ENCODE peak calls at places on chromosomes 7 and 10, in six cellular contexts. A is thoracic aorta, B is lower lobe of right lung, H is HCT116, G is heart left ventricle, U is tibial nerve. Y is an unnamed sample.

GRCh38 chr7:2670720-2671391 is 17.1 kb upstream of the AMZ1 start:
- DNase-seq in U (peak; percentile 58), G (peak; percentile 75), A (no peak), B (peak; percentile 83), H (peak; percentile 51), Y (peak; percentile 70)

GRCh38 chr7:103949374-103949773 is 40.1 kb downstream of the RELN start:
- DNase-seq in H (no peak), B (no peak), U (no peak), G (no peak), A (no peak), Y (no peak)

GRCh38 chr7:108193593-108194498 is 63.7 kb upstream of the LAMB4 start:
- DNase-seq in G (no peak), H (no peak), A (no peak), B (no peak), U (no peak), Y (no peak)

GRCh38 chr7:111752022-111752582 is 189.8 kb upstream of the IMMP2L start:
- DNase-seq in B (peak; percentile 66), H (peak; percentile 21), A (no peak), U (no peak), G (peak; percentile 44), Y (peak; percentile 64)

GRCh38 chr7:144437370-144438191 is 34.1 kb upstream of the NOBOX start:
- DNase-seq in B (no peak), U (peak; percentile 79), A (no peak), G (no peak), H (peak; percentile 65), Y (peak; percentile 60)

GRCh38 chr10:99234067-99234738 is 1.4 kb downstream of the HPSE2 start:
- DNase-seq in H (no peak), G (peak; percentile 50), U (peak; percentile 33), B (peak; percentile 86), A (no peak), Y (no peak)

GRCh38 chr10:28137907-28138880 is 139.3 kb upstream of the ODAD2 start:
- DNase-seq in B (no peak), U (no peak), H (peak; percentile 81), G (no peak), A (no peak), Y (no peak)

GRCh38 chr7:50921114-50921513 is 138.4 kb upstream of the GRB10 start:
- DNase-seq in U (no peak), B (no peak), A (no peak), G (no peak), H (no peak), Y (no peak)

GRCh38 chr7:131859162-131859821 is 302.9 kb upstream of the PODXL start:
- DNase-seq in B (peak; percentile 62), A (peak; percentile 13), H (peak; percentile 43), U (peak; percentile 71), G (peak; percentile 37), Y (peak; percentile 72)

GRCh38 chr7:45347804-45348203 is 190.2 kb downstream of the RAMP3 start:
- DNase-seq in U (no peak), G (no peak), A (no peak), H (no peak), B (no peak), Y (peak; percentile 62)

DNA sequence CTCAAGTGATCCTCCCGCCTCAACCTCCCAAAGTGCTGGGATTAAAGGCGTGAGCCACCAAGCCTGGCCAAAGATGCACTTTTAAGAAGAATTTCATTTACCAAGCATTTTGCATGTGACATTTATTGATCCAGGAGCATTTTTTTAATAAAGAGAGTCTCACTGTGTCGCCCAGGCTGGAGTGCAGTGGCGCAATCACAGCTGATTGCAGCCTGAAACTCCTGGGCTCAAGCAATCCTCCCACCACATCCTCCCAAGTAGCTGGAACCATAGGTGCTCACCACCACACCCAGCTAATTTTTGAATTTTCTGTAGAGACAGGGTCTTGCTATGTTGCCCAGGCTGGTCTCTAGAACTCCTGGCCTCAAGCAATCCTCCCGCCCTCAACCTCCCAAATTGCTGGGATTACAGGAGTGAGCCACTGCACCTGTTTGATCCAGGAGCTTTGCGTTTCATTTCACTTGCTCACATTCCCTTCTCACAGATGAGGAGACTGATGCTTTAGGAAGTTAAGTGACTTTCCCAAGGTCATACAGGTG is 4.4 kb upstream of the TBL2 start:
- DNase-seq in G (no peak), B (peak; percentile 34), A (no peak), U (no peak), H (no peak), Y (no peak)
- H3K27me3 ChIP-seq in G (no peaks in the 10 kb centered on the region), B (no peaks in the 10 kb centered on the region), A (no peaks in the 10 kb centered on the region), U (no peaks in the 10 kb centered on the region), H (no peaks in the 10 kb centered on the region), Y (no peaks in the 10 kb centered on the region)

GRCh38 chr10:47062801-47063200 is 151.6 kb downstream of the PTPN20 start:
- DNase-seq in A (no peak), H (no peak), U (no peak), G (no peak), B (no peak), Y (no peak)
- TF ChIP-seq CTCF in A (no peak), H (peak; percentile 39), U (no peak), G (no peak), B (no peak), Y (peak; percentile 59)

GRCh38 chr10:104327745-104328635 is 10.3 kb downstream of the ITPRIP start:
- DNase-seq in U (no peak), A (no peak), G (peak; percentile 76), H (no peak), B (peak; percentile 57), Y (no peak)

GRCh38 chr10:104328636-104328915 is 9.7 kb downstream of the ITPRIP start:
- DNase-seq in G (no peak), H (no peak), B (no peak), U (no peak), A (no peak), Y (no peak)

GRCh38 chr10:104328916-104329710 is 9.2 kb downstream of the ITPRIP start:
- DNase-seq in U (no peak), G (peak; percentile 73), B (peak; percentile 63), H (peak; percentile 94), A (peak; percentile 69), Y (no peak)

GRCh38 chr10:104325436-104326430 is 12.5 kb downstream of the ITPRIP start:
- DNase-seq in A (no peak), B (peak; percentile 76), U (no peak), H (no peak), G (peak; percentile 71), Y (no peak)

DNA sequence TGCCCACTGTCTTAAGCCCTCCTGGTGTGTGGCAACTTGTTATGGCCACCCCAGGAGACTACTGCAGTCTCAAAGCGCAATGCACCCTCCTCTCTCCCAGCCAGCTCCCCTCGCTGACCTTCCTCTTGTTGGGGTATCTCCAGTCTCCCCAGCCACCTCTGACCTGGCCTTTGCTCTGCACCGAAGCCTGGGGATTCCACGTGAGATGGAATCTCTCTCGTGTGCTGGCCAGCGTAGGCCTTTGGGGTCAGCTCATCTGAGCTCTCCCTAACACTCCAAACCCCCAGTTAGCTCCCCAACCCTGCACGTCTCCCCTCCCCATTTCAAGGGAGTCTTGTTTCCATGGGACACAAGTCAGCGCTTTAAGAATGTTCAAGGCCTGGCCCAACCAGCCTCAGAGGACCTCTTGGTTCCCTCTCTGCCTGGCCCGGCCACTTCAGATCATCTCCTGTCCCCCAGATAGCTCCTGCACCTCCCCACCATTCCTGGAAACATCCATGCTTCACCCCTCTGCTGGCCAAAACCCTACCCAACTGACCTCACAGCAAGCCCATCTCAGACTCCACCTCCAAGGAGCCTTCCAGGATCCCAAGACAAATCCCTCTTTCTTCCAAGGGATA is 11.2 kb downstream of the ITPRIP start:
- DNase-seq in H (no peak), A (no peak), G (no peak), B (no peak), U (no peak), Y (no peak)
- H3K4me1 ChIP-seq in H (peaks cover 56% of the 10 kb centered on the region), A (peaks cover 96% of the 10 kb centered on the region), G (peaks cover 100% of the 10 kb centered on the region), B (peaks cover 100% of the 10 kb centered on the region), U (peaks cover 100% of the 10 kb centered on the region), Y (peaks cover 25% of the 10 kb centered on the region)

GRCh38 chr7:146636033-146636356 is 519.4 kb downstream of the CNTNAP2 start:
- DNase-seq in U (no peak), A (no peak), G (no peak), H (no peak), B (no peak), Y (no peak)

GRCh38 chr7:146639291-146639690 is 522.7 kb downstream of the CNTNAP2 start:
- DNase-seq in A (no peak), U (no peak), G (no peak), H (no peak), B (no peak), Y (no peak)

GRCh38 chr7:146635200-146636032 is 518.8 kb downstream of the CNTNAP2 start:
- DNase-seq in H (no peak), G (no peak), B (no peak), A (no peak), U (no peak), Y (no peak)
- H3K27me3 ChIP-seq in H (no peaks in the 10 kb centered on the region), G (no peaks in the 10 kb centered on the region), B (no peaks in the 10 kb centered on the region), A (no peaks in the 10 kb centered on the region), U (no peaks in the 10 kb centered on the region), Y (no peaks in the 10 kb centered on the region)

GRCh38 chr7:10483671-10484070 is 490.0 kb upstream of the PHF14 start:
- DNase-seq in G (no peak), U (no peak), H (no peak), B (no peak), A (no peak), Y (no peak)
- TF ChIP-seq CTCF in G (no peak), U (no peak), H (no peak), B (no peak), A (no peak), Y (no peak)

DNA sequence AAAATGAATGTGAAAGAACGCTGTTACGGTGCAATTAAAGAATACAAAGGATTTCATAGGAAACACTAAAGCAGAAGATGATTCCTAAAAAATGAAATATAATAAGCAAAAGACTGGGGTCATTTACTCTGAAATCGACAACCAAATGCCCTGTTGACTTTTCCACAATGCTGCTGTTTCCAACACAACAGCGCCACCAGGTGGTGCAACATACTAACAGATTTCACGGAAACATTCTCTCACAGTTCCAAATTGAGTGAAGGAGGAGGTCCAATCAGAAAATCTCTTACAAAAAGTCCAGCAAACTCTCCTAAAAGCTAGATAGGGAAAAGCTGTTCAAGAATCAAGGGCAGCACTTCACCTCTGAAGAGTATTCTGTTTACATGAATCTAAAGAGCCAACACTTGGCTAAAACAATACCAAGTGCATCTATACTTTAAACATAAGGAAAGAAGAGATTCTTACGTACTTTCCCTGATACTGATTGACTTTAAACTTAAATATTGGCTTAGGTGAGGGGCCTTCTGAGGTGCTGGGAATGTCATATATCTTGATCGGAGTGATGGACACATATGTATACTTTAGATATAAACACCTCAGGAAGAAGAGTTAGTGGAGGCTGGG is 55.9 kb downstream of the UPF2 start:
- DNase-seq in H (peak; percentile 79), G (peak; percentile 84), B (peak; percentile 69), A (peak; percentile 49), U (peak; percentile 93), Y (peak; percentile 82)
- H3K4me1 ChIP-seq in H (peaks cover 16% of the 10 kb centered on the region), G (no peaks in the 10 kb centered on the region), B (peaks cover 4% of the 10 kb centered on the region), A (no peaks in the 10 kb centered on the region), U (no peaks in the 10 kb centered on the region), Y (peaks cover 11% of the 10 kb centered on the region)

DNA sequence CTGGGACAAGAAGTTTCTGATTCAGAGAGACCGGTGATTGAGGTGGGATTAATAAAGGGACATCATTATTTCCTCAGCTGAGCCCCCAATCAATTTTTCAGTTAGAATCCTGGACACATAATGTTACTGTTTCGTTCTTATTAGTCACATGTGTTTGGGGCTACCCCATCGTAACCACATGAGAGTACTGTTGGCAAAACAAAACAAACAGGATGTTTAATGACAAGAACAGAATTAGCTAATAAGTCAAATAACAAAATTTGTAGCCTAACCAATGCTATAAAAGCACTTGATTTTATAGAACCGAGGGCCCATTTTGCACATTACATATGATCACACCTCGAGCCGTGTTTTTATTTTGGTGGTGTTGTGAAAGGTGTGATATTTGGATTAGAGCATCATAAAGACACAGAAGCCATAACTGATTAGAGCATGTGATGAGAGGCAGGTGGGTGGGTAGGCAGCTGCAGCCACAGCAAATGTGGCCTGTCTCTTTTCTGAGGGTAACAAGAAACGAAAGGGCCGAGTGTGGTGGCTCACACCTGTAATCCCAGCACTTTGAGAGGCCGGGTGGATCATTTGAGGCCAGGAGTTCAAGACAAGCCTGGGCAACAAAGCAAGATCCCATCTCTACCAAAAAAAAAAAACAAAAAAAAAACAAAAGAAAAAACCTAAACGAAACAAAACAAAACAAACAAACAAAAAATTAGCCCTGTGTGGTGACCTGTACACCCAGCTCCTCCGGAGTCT is 1.8 kb upstream of the VWC2 start:
- DNase-seq in A (no peak), H (no peak), B (no peak), G (no peak), U (no peak), Y (no peak)
- H3K27me3 ChIP-seq in A (no peaks in the 10 kb centered on the region), H (no peaks in the 10 kb centered on the region), B (peaks cover 45% of the 10 kb centered on the region), G (peaks cover 39% of the 10 kb centered on the region), U (no peaks in the 10 kb centered on the region), Y (no peaks in the 10 kb centered on the region)

Y was measured in Caco-2.